ENCODE peak calls at places on chromosomes 4 and X, in four cellular contexts. A, M, T and G are unnamed samples.

GRCh38 chrX:15816886-15817285 is 26.6 kb downstream of the ZRSR2 start:
- DNase-seq in A (no peak), T (no peak), M (peak), G (peak)

GRCh38 chr4:168384437-168385141 is 66.0 kb upstream of the DDX60 start:
- DNase-seq in M (no peak), T (peak), A (no peak), G (no peak)

GRCh38 chr4:155796031-155796430 is 37.2 kb downstream of the GUCY1B1 start:
- DNase-seq in M (no peak), A (no peak), T (peak), G (peak)

GRCh38 chr4:123824524-123824923 is 427.9 kb downstream of the SPRY1 start:
- DNase-seq in T (peak), A (no peak), M (no peak), G (no peak)

GRCh38 chrX:65643046-65643785 is 24.2 kb upstream of the MSN start:
- DNase-seq in M (no peak), T (peak), A (no peak), G (peak)

GRCh38 chr4:144872508-144873293 is 225.3 kb downstream of the ANAPC10 start:
- DNase-seq in M (no peak), T (peak), A (no peak), G (no peak)

GRCh38 chrX:86829786-86830185 is 681.5 kb downstream of the DACH2 start:
- DNase-seq in T (no peak), M (no peak), A (no peak), G (no peak)

GRCh38 chrX:48599341-48599740 is 2.0 kb downstream of the WDR13 start:
- DNase-seq in A (no peak), T (no peak), M (no peak), G (no peak)

GRCh38 chr4:7206385-7206784 is 14.0 kb downstream of the SORCS2 start:
- DNase-seq in M (no peak), T (peak), A (no peak), G (peak)

GRCh38 chr4:71206763-71207162 is 132.1 kb upstream of the SLC4A4 start:
- DNase-seq in T (peak), M (no peak), A (no peak), G (peak)

GRCh38 chr4:123619895-123620294 is 223.3 kb downstream of the SPRY1 start:
- DNase-seq in T (no peak), A (no peak), M (no peak), G (no peak)

GRCh38 chr4:76208005-76208765 is 5.4 kb downstream of the SCARB2 start:
- DNase-seq in M (no peak), T (peak), A (no peak), G (peak)

GRCh38 chr4:145183581-145183980 is 3.2 kb upstream of the OTUD4 start:
- DNase-seq in A (no peak), T (no peak), M (no peak), G (no peak)

GRCh38 chrX:102957751-102958150 is 20.7 kb downstream of the RAB40AL start:
- DNase-seq in A (no peak), M (no peak), T (no peak), G (peak)

GRCh38 chr4:92305148-92305877 is 1.5 kb downstream of the GRID2 start:
- DNase-seq in A (no peak), M (peak), T (peak), G (peak)

GRCh38 chr4:66964467-66964866 is 580.8 kb downstream of the CENPC start:
- DNase-seq in T (no peak), A (no peak), M (no peak), G (no peak)

GRCh38 chr4:52833941-52834525 is 28.1 kb upstream of the RASL11B start:
- DNase-seq in T (peak), M (no peak), A (no peak), G (peak)

GRCh38 chrX:116009348-116009747 is 161.2 kb upstream of the AGTR2 start:
- DNase-seq in A (no peak), M (no peak), T (no peak), G (no peak)

GRCh38 chr4:97845758-97846157 is 297.5 kb downstream of the STPG2 start:
- DNase-seq in M (no peak), T (no peak), A (no peak), G (no peak)

GRCh38 chr4:22695917-22696316 is 3.2 kb downstream of the GBA3 start:
- DNase-seq in T (no peak), M (no peak), A (no peak), G (no peak)

GRCh38 chr4:7854697-7855370 is 84.8 kb downstream of the AFAP1 start:
- DNase-seq in M (peak), A (peak), T (no peak), G (no peak)

GRCh38 chr4:71290074-71290473 is 48.7 kb upstream of the SLC4A4 start:
- DNase-seq in T (peak), A (no peak), M (no peak), G (peak)

GRCh38 chrX:120000490-120001246 is 57.1 kb upstream of the NKAP start:
- DNase-seq in T (peak), M (no peak), A (no peak), G (no peak)

GRCh38 chrX:40156472-40157227 is 58.9 kb upstream of the BCOR start:
- DNase-seq in A (no peak), M (no peak), T (no peak), G (no peak)

GRCh38 chr4:77600521-77601451 is 4.8 kb upstream of the CXCL13 start:
- DNase-seq in T (peak), M (peak), A (no peak), G (peak)

GRCh38 chrX:4572652-4573051 is 859.2 kb upstream of the PRKX start:
- DNase-seq in M (no peak), T (no peak), A (no peak), G (no peak)

GRCh38 chr4:173917255-173917960 is 366.1 kb downstream of the FBXO8 start:
- DNase-seq in A (no peak), M (no peak), T (peak), G (peak)

GRCh38 chr4:55251352-55251751 is 94.7 kb upstream of the SRD5A3 start:
- DNase-seq in A (no peak), T (no peak), M (no peak), G (no peak)

GRCh38 chr4:8913858-8914460 is 42.3 kb upstream of the HMX1 start:
- DNase-seq in T (no peak), A (no peak), M (no peak), G (no peak)

GRCh38 chr4:133720001-133720400 is 481.6 kb downstream of the PABPC4L start:
- DNase-seq in M (no peak), T (no peak), A (no peak), G (no peak)

GRCh38 chrX:141341341-141341740 is 99.0 kb upstream of the SPANXC start:
- DNase-seq in A (no peak), M (no peak), T (peak), G (peak)

GRCh38 chr4:83139514-83140156 is 25.1 kb upstream of the PLAC8 start:
- DNase-seq in T (peak), A (no peak), M (no peak), G (no peak)

GRCh38 chr4:54227261-54228063 is 1.6 kb upstream of the PDGFRA start:
- DNase-seq in T (peak), M (no peak), A (no peak), G (peak)